ENCODE peak calls at places on chromosomes 7 and 10, in nine cellular contexts. One of them, this sample, is unnamed.

GRCh38 chr10:47325303-47326291 is 3.3 kb downstream of the GDF2 start:
- DNase-seq in Right ventricle myocardium inferior: no peak
- DNase-seq in naive thymus-derived CD8-positive, alpha-beta T cell: no peak
- DNase-seq in cardiac muscle cell: no peak
- DNase-seq in NCI-H1105 treated with DMSO at 0.1 percent for 48 hours: no peak
- DNase-seq in chondrocyte: peak; percentile 69
- DNase-seq in CD4-positive, alpha-beta T cell: no peak
- DNase-seq in neuronal stem cell: no peak
- DNase-seq in RWPE1: no peak
- DNase-seq in this sample: no peak

GRCh38 chr7:106278695-106279094 is 6.1 kb downstream of the NAMPT start:
- DNase-seq in Right ventricle myocardium inferior: no peak
- DNase-seq in naive thymus-derived CD8-positive, alpha-beta T cell: no peak
- DNase-seq in cardiac muscle cell: no peak
- DNase-seq in NCI-H1105 treated with DMSO at 0.1 percent for 48 hours: no peak
- DNase-seq in chondrocyte: no peak
- DNase-seq in CD4-positive, alpha-beta T cell: no peak
- DNase-seq in neuronal stem cell: no peak
- DNase-seq in RWPE1: no peak
- DNase-seq in this sample: no peak

GRCh38 chr10:16195178-16195769 is 241.5 kb upstream of the PTER start:
- DNase-seq in Right ventricle myocardium inferior: no peak
- DNase-seq in naive thymus-derived CD8-positive, alpha-beta T cell: no peak
- DNase-seq in cardiac muscle cell: no peak
- DNase-seq in NCI-H1105 treated with DMSO at 0.1 percent for 48 hours: no peak
- DNase-seq in chondrocyte: no peak
- DNase-seq in CD4-positive, alpha-beta T cell: no peak
- DNase-seq in neuronal stem cell: no peak
- DNase-seq in RWPE1: no peak
- DNase-seq in this sample: no peak

GRCh38 chr10:95814011-95814727 is 58.2 kb downstream of the ENTPD1 start:
- DNase-seq in Right ventricle myocardium inferior: no peak
- DNase-seq in naive thymus-derived CD8-positive, alpha-beta T cell: no peak
- DNase-seq in cardiac muscle cell: peak; percentile 98
- DNase-seq in NCI-H1105 treated with DMSO at 0.1 percent for 48 hours: no peak
- DNase-seq in chondrocyte: no peak
- DNase-seq in CD4-positive, alpha-beta T cell: no peak
- DNase-seq in neuronal stem cell: no peak
- DNase-seq in RWPE1: peak; percentile 42
- DNase-seq in this sample: no peak

GRCh38 chr7:134660961-134661376 is 14.3 kb downstream of the BPGM start:
- DNase-seq in Right ventricle myocardium inferior: no peak
- DNase-seq in naive thymus-derived CD8-positive, alpha-beta T cell: no peak
- DNase-seq in cardiac muscle cell: peak; percentile 4
- DNase-seq in NCI-H1105 treated with DMSO at 0.1 percent for 48 hours: no peak
- DNase-seq in chondrocyte: no peak
- DNase-seq in CD4-positive, alpha-beta T cell: no peak
- DNase-seq in neuronal stem cell: no peak
- DNase-seq in RWPE1: no peak
- DNase-seq in this sample: no peak

GRCh38 chr7:139488810-139489209 is 5.3 kb upstream of the KLRG2 start:
- DNase-seq in Right ventricle myocardium inferior: no peak
- DNase-seq in naive thymus-derived CD8-positive, alpha-beta T cell: no peak
- DNase-seq in cardiac muscle cell: peak; percentile 8
- DNase-seq in NCI-H1105 treated with DMSO at 0.1 percent for 48 hours: no peak
- DNase-seq in chondrocyte: no peak
- DNase-seq in CD4-positive, alpha-beta T cell: no peak
- DNase-seq in neuronal stem cell: no peak
- DNase-seq in RWPE1: no peak
- DNase-seq in this sample: no peak

GRCh38 chr7:41730668-41731067 is 27.8 kb upstream of the INHBA start:
- DNase-seq in Right ventricle myocardium inferior: no peak
- DNase-seq in naive thymus-derived CD8-positive, alpha-beta T cell: no peak
- DNase-seq in cardiac muscle cell: no peak
- DNase-seq in NCI-H1105 treated with DMSO at 0.1 percent for 48 hours: no peak
- DNase-seq in chondrocyte: no peak
- DNase-seq in CD4-positive, alpha-beta T cell: no peak
- DNase-seq in neuronal stem cell: no peak
- DNase-seq in RWPE1: no peak
- DNase-seq in this sample: no peak

GRCh38 chr7:2432910-2433712 is 29.7 kb downstream of the CHST12 start:
- DNase-seq in Right ventricle myocardium inferior: no peak
- DNase-seq in naive thymus-derived CD8-positive, alpha-beta T cell: no peak
- DNase-seq in cardiac muscle cell: no peak
- DNase-seq in NCI-H1105 treated with DMSO at 0.1 percent for 48 hours: no peak
- DNase-seq in chondrocyte: no peak
- DNase-seq in CD4-positive, alpha-beta T cell: no peak
- DNase-seq in neuronal stem cell: no peak
- DNase-seq in RWPE1: no peak
- DNase-seq in this sample: no peak

GRCh38 chr10:35998036-35998435 is 355.9 kb upstream of the FZD8 start:
- DNase-seq in Right ventricle myocardium inferior: no peak
- DNase-seq in naive thymus-derived CD8-positive, alpha-beta T cell: no peak
- DNase-seq in cardiac muscle cell: peak; percentile 7
- DNase-seq in NCI-H1105 treated with DMSO at 0.1 percent for 48 hours: no peak
- DNase-seq in chondrocyte: no peak
- DNase-seq in CD4-positive, alpha-beta T cell: no peak
- DNase-seq in neuronal stem cell: no peak
- DNase-seq in RWPE1: no peak
- DNase-seq in this sample: no peak

GRCh38 chr10:71302874-71303568 is 16.0 kb upstream of the SLC29A3 start:
- DNase-seq in Right ventricle myocardium inferior: no peak
- DNase-seq in naive thymus-derived CD8-positive, alpha-beta T cell: no peak
- DNase-seq in cardiac muscle cell: peak; percentile 69
- DNase-seq in NCI-H1105 treated with DMSO at 0.1 percent for 48 hours: peak; percentile 46
- DNase-seq in chondrocyte: no peak
- DNase-seq in CD4-positive, alpha-beta T cell: no peak
- DNase-seq in neuronal stem cell: peak; percentile 32
- DNase-seq in RWPE1: peak; percentile 66
- DNase-seq in this sample: peak; percentile 77

GRCh38 chr10:95341716-95342130 is 50.9 kb upstream of the PDLIM1 start:
- DNase-seq in Right ventricle myocardium inferior: no peak
- DNase-seq in naive thymus-derived CD8-positive, alpha-beta T cell: no peak
- DNase-seq in cardiac muscle cell: peak; percentile 84
- DNase-seq in NCI-H1105 treated with DMSO at 0.1 percent for 48 hours: no peak
- DNase-seq in chondrocyte: no peak
- DNase-seq in CD4-positive, alpha-beta T cell: no peak
- DNase-seq in neuronal stem cell: no peak
- DNase-seq in RWPE1: no peak
- DNase-seq in this sample: no peak

GRCh38 chr7:81173766-81174281 is 255.0 kb upstream of the SEMA3C start:
- DNase-seq in Right ventricle myocardium inferior: no peak
- DNase-seq in naive thymus-derived CD8-positive, alpha-beta T cell: no peak
- DNase-seq in cardiac muscle cell: peak; percentile 88
- DNase-seq in NCI-H1105 treated with DMSO at 0.1 percent for 48 hours: no peak
- DNase-seq in chondrocyte: no peak
- DNase-seq in CD4-positive, alpha-beta T cell: no peak
- DNase-seq in neuronal stem cell: no peak
- DNase-seq in RWPE1: no peak
- DNase-seq in this sample: no peak

GRCh38 chr10:42959833-42960232 is 117.0 kb upstream of the RET start:
- DNase-seq in Right ventricle myocardium inferior: no peak
- DNase-seq in naive thymus-derived CD8-positive, alpha-beta T cell: no peak
- DNase-seq in cardiac muscle cell: no peak
- DNase-seq in NCI-H1105 treated with DMSO at 0.1 percent for 48 hours: no peak
- DNase-seq in chondrocyte: peak; percentile 51
- DNase-seq in CD4-positive, alpha-beta T cell: no peak
- DNase-seq in neuronal stem cell: no peak
- DNase-seq in RWPE1: no peak
- DNase-seq in this sample: no peak

GRCh38 chr7:20542594-20542993 is 72.9 kb upstream of the ABCB5 start:
- DNase-seq in Right ventricle myocardium inferior: no peak
- DNase-seq in naive thymus-derived CD8-positive, alpha-beta T cell: no peak
- DNase-seq in cardiac muscle cell: peak; percentile 58
- DNase-seq in NCI-H1105 treated with DMSO at 0.1 percent for 48 hours: no peak
- DNase-seq in chondrocyte: no peak
- DNase-seq in CD4-positive, alpha-beta T cell: no peak
- DNase-seq in neuronal stem cell: no peak
- DNase-seq in RWPE1: peak; percentile 52
- DNase-seq in this sample: no peak

This sample was measured in NCI-H82.